ENCODE peak calls at places on chromosomes 7 and 10, in four cellular contexts. Z, B, F and Q are unnamed samples.

GRCh38 chr7:24786941-24787340 is 29.7 kb upstream of the GSDME start:
- DNase-seq in B (no peak), Z (no peak), F (no peak), Q (no peak)

GRCh38 chr7:63899691-63900393 is 98.8 kb upstream of the ZNF722 start:
- DNase-seq in B (peak; percentile 30), F (no peak), Z (peak; percentile 9), Q (no peak)

GRCh38 chr10:70378122-70378521 is 4.3 kb downstream of the LRRC20 start:
- DNase-seq in F (no peak), B (no peak), Z (no peak), Q (no peak)

GRCh38 chr10:112244197-112244596 is 39.0 kb upstream of the TECTB start:
- DNase-seq in B (no peak), F (no peak), Z (no peak), Q (no peak)

GRCh38 chr7:87159538-87159937 is 7.3 kb downstream of the DMTF1 start:
- DNase-seq in B (no peak), Z (no peak), F (no peak), Q (no peak)

GRCh38 chr7:30468791-30469190 is 9.8 kb downstream of the NOD1 start:
- DNase-seq in F (no peak), Z (no peak), B (no peak), Q (no peak)

GRCh38 chr10:22682237-22683192 is 31.9 kb downstream of the PIP4K2A start:
- DNase-seq in B (no peak), F (peak; percentile 52), Z (no peak), Q (peak; percentile 69)

GRCh38 chr10:74255800-74256422 is 104.9 kb downstream of the ADK start:
- DNase-seq in F (no peak), Z (peak; percentile 24), B (no peak), Q (no peak)

GRCh38 chr7:64997164-64997908 is 6.5 kb upstream of the ZNF117 start:
- DNase-seq in F (no peak), B (no peak), Z (no peak), Q (no peak)

GRCh38 chr10:69645296-69645665 is 15.2 kb downstream of the FAM241B start:
- DNase-seq in F (no peak), Z (no peak), B (no peak), Q (no peak)

GRCh38 chr7:29447828-29448227 is 115.8 kb upstream of the PRR15 start:
- DNase-seq in B (no peak), F (no peak), Z (no peak), Q (no peak)

GRCh38 chr7:29588900-29589696 is 25.5 kb downstream of the PRR15 start:
- DNase-seq in B (peak; percentile 72), Z (peak; percentile 71), F (peak; percentile 4), Q (peak; percentile 43)

GRCh38 chr10:132886211-132887099 is 55.9 kb downstream of the CFAP46 start:
- DNase-seq in Z (no peak), B (no peak), F (no peak), Q (peak; percentile 7)

GRCh38 chr10:86957471-86958108 is at the start of gene MMRN2:
- DNase-seq in B (no peak), Z (no peak), F (no peak), Q (no peak)

GRCh38 chr10:24416248-24416647 is 207.3 kb downstream of the KIAA1217 start:
- DNase-seq in F (no peak), B (no peak), Z (no peak), Q (no peak)

GRCh38 chr10:24418532-24418931 is 209.6 kb downstream of the KIAA1217 start:
- DNase-seq in B (no peak), F (no peak), Z (no peak), Q (no peak)

GRCh38 chr10:24417053-24417452 is 208.1 kb downstream of the KIAA1217 start:
- DNase-seq in F (no peak), B (no peak), Z (no peak), Q (no peak)

GRCh38 chr10:24414597-24414996 is 205.7 kb downstream of the KIAA1217 start:
- DNase-seq in F (no peak), Z (no peak), B (no peak), Q (no peak)

DNA sequence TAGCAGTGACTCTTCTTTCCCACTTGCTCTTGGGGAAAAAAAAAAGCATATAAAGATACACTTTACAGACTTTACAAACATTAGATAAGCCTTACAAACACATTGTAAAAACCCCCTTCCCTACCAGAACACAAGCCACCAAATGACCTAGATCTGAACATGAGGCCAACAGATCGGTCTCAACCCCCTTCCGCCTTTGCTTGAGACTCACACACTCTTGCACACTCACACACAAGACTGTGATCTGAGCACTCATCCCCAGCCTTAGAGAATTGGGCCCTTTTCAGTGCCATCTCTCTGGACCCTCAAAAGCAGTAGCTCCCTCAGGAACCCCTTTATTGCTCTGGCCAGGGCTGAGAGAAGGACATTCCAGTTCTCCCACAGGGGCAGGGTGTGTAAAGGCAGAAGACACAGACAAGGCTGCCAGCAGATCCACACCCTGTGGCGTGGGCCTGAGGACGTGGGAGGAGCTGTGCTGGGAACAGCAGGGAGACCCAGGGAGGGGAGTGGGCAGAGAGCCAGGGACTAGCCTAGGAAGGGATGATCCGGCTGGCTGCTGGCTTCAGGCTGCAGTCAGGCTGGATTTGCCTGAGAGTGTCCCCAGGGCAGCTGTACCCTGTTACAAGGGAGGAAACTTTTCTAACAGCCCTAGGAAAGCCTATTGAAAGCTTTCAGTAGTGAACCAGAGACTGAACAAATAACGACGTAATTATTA is 206.7 kb downstream of the KIAA1217 start:
- DNase-seq in B (no peak), F (no peak), Z (peak; percentile 32), Q (no peak)
- TF ChIP-seq FOXK2 in B (no peak), F (no peak), Z (no peak), Q (no peak)

GRCh38 chr7:39948375-39948774 is 1.7 kb upstream of the CDK13 start:
- DNase-seq in F (no peak), B (peak; percentile 20), Z (no peak), Q (no peak)
- TF ChIP-seq FOXK2 in F (no peak), B (no peak), Z (no peak), Q (no peak)

GRCh38 chr10:71603754-71604153 is 115.8 kb downstream of the C10orf105 start:
- DNase-seq in B (no peak), F (no peak), Z (no peak), Q (no peak)

GRCh38 chr10:71605263-71605962 is 114.2 kb downstream of the C10orf105 start:
- DNase-seq in F (no peak), B (no peak), Z (no peak), Q (no peak)

GRCh38 chr10:71606721-71607430 is 112.7 kb downstream of the C10orf105 start:
- DNase-seq in F (no peak), Z (no peak), B (no peak), Q (no peak)

GRCh38 chr10:71603190-71603589 is 116.4 kb downstream of the C10orf105 start:
- DNase-seq in Z (no peak), F (no peak), B (no peak), Q (no peak)

DNA sequence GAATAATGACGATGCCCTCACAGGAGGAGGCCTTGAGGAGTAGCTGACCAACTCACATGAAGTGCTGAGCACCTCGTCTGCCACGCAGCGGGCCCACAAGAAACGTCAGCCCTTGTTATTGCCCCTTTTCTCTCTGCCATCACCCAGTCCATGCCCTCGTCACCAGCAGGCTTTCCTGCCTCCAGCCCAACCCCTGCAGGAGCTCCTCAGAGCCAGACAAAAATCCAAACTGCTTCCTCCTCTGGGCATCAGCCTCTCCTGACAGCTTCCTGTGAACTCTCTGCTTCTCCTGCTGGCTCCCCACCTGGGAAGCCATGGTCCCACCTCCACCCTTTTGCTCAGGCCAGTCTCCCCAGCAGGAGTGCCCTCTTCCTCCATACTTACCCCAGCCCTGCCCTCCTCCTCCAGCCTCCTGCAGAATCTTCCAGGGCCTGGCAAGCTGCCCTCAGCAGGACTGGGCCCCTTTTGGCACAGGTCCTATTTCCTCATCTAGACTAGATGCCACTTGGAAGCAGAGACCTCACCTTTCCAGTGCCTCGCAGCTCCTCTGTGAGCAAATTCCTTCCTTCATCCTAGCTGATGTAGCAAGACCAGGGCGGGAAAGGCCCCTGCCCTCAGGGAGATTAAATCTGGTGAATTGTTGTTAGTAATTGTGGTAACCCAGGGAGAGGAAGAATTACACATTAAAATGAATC is 115.1 kb downstream of the C10orf105 start:
- DNase-seq in Z (no peak), B (no peak), F (no peak), Q (no peak)
- TF ChIP-seq FOXK2 in Z (no peak), B (no peak), F (no peak), Q (no peak)

DNA sequence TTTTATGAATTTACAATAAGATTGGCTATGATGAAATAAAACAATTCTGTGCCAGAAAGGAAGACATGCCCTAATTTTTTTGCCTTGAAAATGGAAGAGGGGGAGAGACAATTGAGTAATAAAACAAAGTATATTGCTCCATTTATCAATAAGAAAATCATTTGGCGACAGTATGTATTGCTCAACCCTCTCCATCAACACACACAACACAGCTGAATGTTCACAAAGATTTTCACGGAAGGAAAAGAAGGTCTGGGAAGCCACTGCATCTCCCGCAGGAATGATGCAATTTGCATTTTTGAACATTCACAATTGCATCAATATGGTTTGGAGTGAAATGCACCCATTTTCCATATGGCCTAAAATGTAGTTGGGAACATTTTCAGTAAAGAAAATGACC is 702.7 kb downstream of the PARD3 start:
- DNase-seq in F (no peak), Z (no peak), B (no peak), Q (no peak)
- TF ChIP-seq FOXK2 in F (no peak), Z (no peak), B (no peak), Q (no peak)

DNA sequence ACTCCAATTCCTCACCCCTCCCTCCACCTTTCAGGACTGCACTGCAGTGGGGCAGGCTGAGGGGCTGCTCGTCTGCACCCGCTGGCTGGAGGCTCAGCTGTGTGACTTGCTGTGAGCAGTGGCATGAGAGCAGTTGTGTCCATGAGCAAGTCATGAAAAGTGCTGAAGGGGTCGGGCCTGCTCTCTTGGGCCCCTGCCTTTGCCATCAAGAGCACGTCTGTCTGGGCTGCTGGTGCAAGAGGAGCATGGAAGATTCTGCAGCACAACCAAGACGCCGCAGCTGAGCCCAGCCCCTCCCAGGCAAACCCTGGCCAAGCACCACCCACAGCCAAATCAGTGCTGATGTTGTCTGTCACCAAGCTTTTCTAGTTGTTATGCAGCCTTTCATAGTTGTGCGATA is 284.3 kb downstream of the TCERG1L start:
- DNase-seq in Z (no peak), F (no peak), B (no peak), Q (no peak)
- TF ChIP-seq FOXK2 in Z (no peak), F (no peak), B (no peak), Q (no peak)

DNA sequence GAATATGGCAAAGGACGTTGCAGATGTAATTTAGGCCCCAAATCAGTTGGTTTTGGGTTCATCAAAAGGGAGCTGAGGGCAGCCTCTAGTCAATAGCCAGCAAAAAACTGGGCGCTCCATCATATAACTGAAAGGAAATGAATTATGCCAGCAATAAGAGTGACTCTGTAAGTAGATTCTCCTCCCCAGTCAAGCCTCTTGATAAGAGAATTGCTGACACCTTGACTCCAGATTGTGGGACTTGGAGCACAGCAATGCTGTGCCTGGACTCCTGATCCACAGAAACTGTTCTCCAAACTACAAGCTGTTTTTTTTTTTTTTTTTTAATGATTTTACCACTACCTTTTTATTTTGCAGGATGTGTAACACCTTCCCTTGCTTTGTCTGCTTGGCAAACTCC is 25.5 kb downstream of the ZFAND4 start:
- DNase-seq in B (no peak), F (no peak), Z (no peak), Q (no peak)
- TF ChIP-seq FOXK2 in B (no peak), F (no peak), Z (no peak), Q (no peak)

GRCh38 chr10:10891437-10891836 is 126.2 kb upstream of the CELF2 start:
- DNase-seq in B (no peak), Z (no peak), F (no peak), Q (no peak)

GRCh38 chr10:10886861-10887539 is 130.7 kb upstream of the CELF2 start:
- DNase-seq in B (no peak), Z (no peak), F (no peak), Q (no peak)

GRCh38 chr10:10897400-10897799 is 120.3 kb upstream of the CELF2 start:
- DNase-seq in Z (no peak), F (no peak), B (no peak), Q (no peak)

GRCh38 chr10:10892290-10892875 is 125.3 kb upstream of the CELF2 start:
- DNase-seq in B (no peak), F (no peak), Z (no peak), Q (no peak)
- TF ChIP-seq FOXK2 in B (no peak), F (no peak), Z (no peak), Q (no peak)

GRCh38 chr7:102079140-102080002 is 207.3 kb upstream of the SH2B2 start:
- DNase-seq in Z (no peak), B (peak; percentile 25), F (no peak), Q (peak; percentile 10)
- TF ChIP-seq FOXK2 in Z (no peak), B (no peak), F (no peak), Q (no peak)